ENCODE peak calls at places on chromosomes 11 and 22, in ten cellular contexts. One of them, this sample, is unnamed.

GRCh38 chr22:27966168-27967064 is 47.4 kb upstream of the PITPNB start:
- DNase-seq in AG10803: no peak
- DNase-seq in HCT116: no peak
- DNase-seq in fibroblast of mammary gland: no peak
- DNase-seq in lower leg skin: no peak
- DNase-seq in lung: no peak
- DNase-seq in fibroblast of pulmonary artery: no peak
- DNase-seq in HepG2: no peak
- DNase-seq in fibroblast of lung: no peak
- DNase-seq in left ventricle myocardium inferior: no peak
- DNase-seq in this sample: no peak

GRCh38 chr11:115912484-115912945 is 408.3 kb upstream of the CADM1 start:
- DNase-seq in lung: no peak
- DNase-seq in fibroblast of lung: peak
- DNase-seq in left ventricle myocardium inferior: no peak
- DNase-seq in AG10803: no peak
- DNase-seq in fibroblast of pulmonary artery: no peak
- DNase-seq in lower leg skin: no peak
- DNase-seq in HepG2: no peak
- DNase-seq in HCT116: no peak
- DNase-seq in fibroblast of mammary gland: no peak
- DNase-seq in this sample: no peak

GRCh38 chr11:116513894-116514293 is 258.9 kb downstream of the BUD13 start:
- DNase-seq in AG10803: peak
- DNase-seq in HCT116: peak
- DNase-seq in lung: no peak
- DNase-seq in lower leg skin: peak
- DNase-seq in fibroblast of lung: peak
- DNase-seq in fibroblast of mammary gland: peak
- DNase-seq in fibroblast of pulmonary artery: peak
- DNase-seq in left ventricle myocardium inferior: peak
- DNase-seq in HepG2: peak
- DNase-seq in this sample: peak

GRCh38 chr11:2586091-2586792 is 113.6 kb downstream of the KCNQ1OT1 start:
- DNase-seq in AG10803: no peak
- DNase-seq in fibroblast of pulmonary artery: no peak
- DNase-seq in lower leg skin: peak
- DNase-seq in lung: peak
- DNase-seq in HepG2: no peak
- DNase-seq in fibroblast of mammary gland: no peak
- DNase-seq in HCT116: no peak
- DNase-seq in left ventricle myocardium inferior: peak
- DNase-seq in fibroblast of lung: no peak
- DNase-seq in this sample: no peak

GRCh38 chr11:66598993-66599392 is 6.0 kb downstream of the CCS start:
- DNase-seq in HCT116: no peak
- DNase-seq in AG10803: no peak
- DNase-seq in fibroblast of pulmonary artery: no peak
- DNase-seq in lung: no peak
- DNase-seq in lower leg skin: no peak
- DNase-seq in fibroblast of lung: no peak
- DNase-seq in left ventricle myocardium inferior: no peak
- DNase-seq in fibroblast of mammary gland: no peak
- DNase-seq in HepG2: no peak
- DNase-seq in this sample: no peak

GRCh38 chr11:14620027-14620511 is 23.5 kb upstream of the PDE3B start:
- DNase-seq in AG10803: no peak
- DNase-seq in fibroblast of lung: no peak
- DNase-seq in lower leg skin: no peak
- DNase-seq in HCT116: no peak
- DNase-seq in fibroblast of pulmonary artery: peak
- DNase-seq in HepG2: peak
- DNase-seq in left ventricle myocardium inferior: no peak
- DNase-seq in fibroblast of mammary gland: no peak
- DNase-seq in lung: no peak
- DNase-seq in this sample: no peak

GRCh38 chr11:119284344-119285157 is 32.4 kb downstream of the MCAM start:
- DNase-seq in left ventricle myocardium inferior: no peak
- DNase-seq in AG10803: peak
- DNase-seq in HCT116: peak
- DNase-seq in lower leg skin: no peak
- DNase-seq in lung: no peak
- DNase-seq in fibroblast of pulmonary artery: peak
- DNase-seq in fibroblast of lung: peak
- DNase-seq in fibroblast of mammary gland: peak
- DNase-seq in HepG2: peak
- DNase-seq in this sample: peak

GRCh38 chr11:104238916-104239315 is 75.0 kb upstream of the PDGFD start:
- DNase-seq in AG10803: no peak
- DNase-seq in HCT116: no peak
- DNase-seq in lower leg skin: no peak
- DNase-seq in HepG2: no peak
- DNase-seq in fibroblast of pulmonary artery: no peak
- DNase-seq in fibroblast of lung: no peak
- DNase-seq in lung: no peak
- DNase-seq in fibroblast of mammary gland: no peak
- DNase-seq in left ventricle myocardium inferior: no peak
- DNase-seq in this sample: no peak

GRCh38 chr11:126636911-126637799 is 281.7 kb downstream of the ST3GAL4 start:
- DNase-seq in lung: no peak
- DNase-seq in left ventricle myocardium inferior: no peak
- DNase-seq in fibroblast of pulmonary artery: peak
- DNase-seq in AG10803: peak
- DNase-seq in fibroblast of mammary gland: peak
- DNase-seq in fibroblast of lung: peak
- DNase-seq in lower leg skin: no peak
- DNase-seq in HCT116: no peak
- DNase-seq in HepG2: no peak
- DNase-seq in this sample: peak

GRCh38 chr11:63537293-63538101 is 889 bp downstream of the PLAAT4 start:
- DNase-seq in fibroblast of pulmonary artery: peak
- DNase-seq in left ventricle myocardium inferior: peak
- DNase-seq in lower leg skin: peak
- DNase-seq in lung: peak
- DNase-seq in fibroblast of lung: peak
- DNase-seq in AG10803: peak
- DNase-seq in fibroblast of mammary gland: peak
- DNase-seq in HepG2: no peak
- DNase-seq in HCT116: no peak
- DNase-seq in this sample: peak

GRCh38 chr22:50470491-50470890 is 4.3 kb downstream of the SBF1 start:
- DNase-seq in fibroblast of pulmonary artery: no peak
- DNase-seq in left ventricle myocardium inferior: no peak
- DNase-seq in fibroblast of mammary gland: no peak
- DNase-seq in HepG2: no peak
- DNase-seq in lower leg skin: no peak
- DNase-seq in HCT116: no peak
- DNase-seq in lung: no peak
- DNase-seq in AG10803: no peak
- DNase-seq in fibroblast of lung: no peak
- DNase-seq in this sample: no peak

GRCh38 chr22:50468626-50469025 is 6.2 kb downstream of the SBF1 start:
- DNase-seq in HepG2: no peak
- DNase-seq in AG10803: no peak
- DNase-seq in lung: no peak
- DNase-seq in lower leg skin: no peak
- DNase-seq in HCT116: no peak
- DNase-seq in fibroblast of lung: no peak
- DNase-seq in fibroblast of mammary gland: no peak
- DNase-seq in fibroblast of pulmonary artery: no peak
- DNase-seq in left ventricle myocardium inferior: no peak
- DNase-seq in this sample: no peak

GRCh38 chr22:50467773-50468440 is 6.9 kb downstream of the SBF1 start:
- DNase-seq in HepG2: no peak
- DNase-seq in fibroblast of pulmonary artery: no peak
- DNase-seq in left ventricle myocardium inferior: no peak
- DNase-seq in HCT116: no peak
- DNase-seq in lung: no peak
- DNase-seq in fibroblast of lung: no peak
- DNase-seq in fibroblast of mammary gland: no peak
- DNase-seq in lower leg skin: no peak
- DNase-seq in AG10803: no peak
- DNase-seq in this sample: no peak

GRCh38 chr22:50471197-50471847 is 3.5 kb downstream of the SBF1 start:
- DNase-seq in AG10803: no peak
- DNase-seq in fibroblast of lung: no peak
- DNase-seq in left ventricle myocardium inferior: no peak
- DNase-seq in lung: no peak
- DNase-seq in HCT116: no peak
- DNase-seq in lower leg skin: no peak
- DNase-seq in fibroblast of pulmonary artery: no peak
- DNase-seq in HepG2: no peak
- DNase-seq in fibroblast of mammary gland: no peak
- DNase-seq in this sample: no peak

GRCh38 chr22:50469377-50470305 is 5.2 kb downstream of the SBF1 start:
- DNase-seq in lower leg skin: peak
- DNase-seq in left ventricle myocardium inferior: peak
- DNase-seq in HepG2: no peak
- DNase-seq in fibroblast of lung: peak
- DNase-seq in AG10803: peak
- DNase-seq in HCT116: peak
- DNase-seq in fibroblast of mammary gland: peak
- DNase-seq in fibroblast of pulmonary artery: peak
- DNase-seq in lung: peak
- DNase-seq in this sample: peak
- H3K4me3 ChIP-seq in lower leg skin: no peak
- H3K4me3 ChIP-seq in left ventricle myocardium inferior: no peak
- H3K4me3 ChIP-seq in HepG2: no peak
- H3K4me3 ChIP-seq in fibroblast of lung: no peak
- H3K4me3 ChIP-seq in AG10803: no peak
- H3K4me3 ChIP-seq in HCT116: no peak
- H3K4me3 ChIP-seq in fibroblast of mammary gland: no peak
- H3K4me3 ChIP-seq in fibroblast of pulmonary artery: no peak
- H3K4me3 ChIP-seq in lung: no peak
- H3K4me3 ChIP-seq in this sample: no peak

GRCh38 chr11:36054628-36055027 is 110.8 kb downstream of the LDLRAD3 start:
- DNase-seq in left ventricle myocardium inferior: no peak
- DNase-seq in fibroblast of mammary gland: no peak
- DNase-seq in fibroblast of lung: no peak
- DNase-seq in lower leg skin: no peak
- DNase-seq in lung: no peak
- DNase-seq in HepG2: no peak
- DNase-seq in HCT116: no peak
- DNase-seq in AG10803: no peak
- DNase-seq in fibroblast of pulmonary artery: no peak
- DNase-seq in this sample: no peak

GRCh38 chr11:36057372-36058045 is 113.6 kb downstream of the LDLRAD3 start:
- DNase-seq in fibroblast of pulmonary artery: peak
- DNase-seq in left ventricle myocardium inferior: no peak
- DNase-seq in AG10803: peak
- DNase-seq in HCT116: no peak
- DNase-seq in fibroblast of lung: no peak
- DNase-seq in fibroblast of mammary gland: peak
- DNase-seq in lower leg skin: no peak
- DNase-seq in lung: no peak
- DNase-seq in HepG2: no peak
- DNase-seq in this sample: peak

GRCh38 chr11:36055356-36055755 is 111.5 kb downstream of the LDLRAD3 start:
- DNase-seq in fibroblast of mammary gland: no peak
- DNase-seq in fibroblast of pulmonary artery: no peak
- DNase-seq in HepG2: no peak
- DNase-seq in lower leg skin: no peak
- DNase-seq in left ventricle myocardium inferior: no peak
- DNase-seq in lung: no peak
- DNase-seq in fibroblast of lung: no peak
- DNase-seq in HCT116: no peak
- DNase-seq in AG10803: no peak
- DNase-seq in this sample: no peak

GRCh38 chr11:36053901-36054300 is 110.0 kb downstream of the LDLRAD3 start:
- DNase-seq in HepG2: no peak
- DNase-seq in fibroblast of pulmonary artery: peak
- DNase-seq in fibroblast of mammary gland: no peak
- DNase-seq in lower leg skin: no peak
- DNase-seq in HCT116: no peak
- DNase-seq in lung: no peak
- DNase-seq in fibroblast of lung: no peak
- DNase-seq in left ventricle myocardium inferior: no peak
- DNase-seq in AG10803: no peak
- DNase-seq in this sample: no peak

GRCh38 chr11:36056160-36056751 is 112.4 kb downstream of the LDLRAD3 start:
- DNase-seq in left ventricle myocardium inferior: no peak
- DNase-seq in HepG2: no peak
- DNase-seq in fibroblast of lung: no peak
- DNase-seq in fibroblast of mammary gland: peak
- DNase-seq in lower leg skin: no peak
- DNase-seq in fibroblast of pulmonary artery: peak
- DNase-seq in AG10803: peak
- DNase-seq in HCT116: no peak
- DNase-seq in lung: no peak
- DNase-seq in this sample: peak
- TF ChIP-seq CTCF in left ventricle myocardium inferior: peak
- TF ChIP-seq CTCF in HepG2: peak
- TF ChIP-seq CTCF in fibroblast of lung: peak
- TF ChIP-seq CTCF in fibroblast of mammary gland: peak
- TF ChIP-seq CTCF in lower leg skin: no peak
- TF ChIP-seq CTCF in fibroblast of pulmonary artery: peak
- TF ChIP-seq CTCF in AG10803: peak
- TF ChIP-seq CTCF in HCT116: peak
- TF ChIP-seq CTCF in lung: no peak
- TF ChIP-seq CTCF in this sample: peak

GRCh38 chr11:130315354-130315970 is 745 bp upstream of the ZBTB44 start:
- DNase-seq in fibroblast of mammary gland: no peak
- DNase-seq in left ventricle myocardium inferior: peak
- DNase-seq in lower leg skin: peak
- DNase-seq in HepG2: no peak
- DNase-seq in HCT116: no peak
- DNase-seq in fibroblast of lung: no peak
- DNase-seq in fibroblast of pulmonary artery: no peak
- DNase-seq in AG10803: no peak
- DNase-seq in lung: peak
- DNase-seq in this sample: no peak
- H3K4me3 ChIP-seq in fibroblast of mammary gland: peak
- H3K4me3 ChIP-seq in left ventricle myocardium inferior: peak
- H3K4me3 ChIP-seq in lower leg skin: no peak
- H3K4me3 ChIP-seq in HepG2: no peak
- H3K4me3 ChIP-seq in HCT116: peak
- H3K4me3 ChIP-seq in fibroblast of lung: peak
- H3K4me3 ChIP-seq in fibroblast of pulmonary artery: peak
- H3K4me3 ChIP-seq in AG10803: peak
- H3K4me3 ChIP-seq in lung: no peak
- H3K4me3 ChIP-seq in this sample: peak

DNA sequence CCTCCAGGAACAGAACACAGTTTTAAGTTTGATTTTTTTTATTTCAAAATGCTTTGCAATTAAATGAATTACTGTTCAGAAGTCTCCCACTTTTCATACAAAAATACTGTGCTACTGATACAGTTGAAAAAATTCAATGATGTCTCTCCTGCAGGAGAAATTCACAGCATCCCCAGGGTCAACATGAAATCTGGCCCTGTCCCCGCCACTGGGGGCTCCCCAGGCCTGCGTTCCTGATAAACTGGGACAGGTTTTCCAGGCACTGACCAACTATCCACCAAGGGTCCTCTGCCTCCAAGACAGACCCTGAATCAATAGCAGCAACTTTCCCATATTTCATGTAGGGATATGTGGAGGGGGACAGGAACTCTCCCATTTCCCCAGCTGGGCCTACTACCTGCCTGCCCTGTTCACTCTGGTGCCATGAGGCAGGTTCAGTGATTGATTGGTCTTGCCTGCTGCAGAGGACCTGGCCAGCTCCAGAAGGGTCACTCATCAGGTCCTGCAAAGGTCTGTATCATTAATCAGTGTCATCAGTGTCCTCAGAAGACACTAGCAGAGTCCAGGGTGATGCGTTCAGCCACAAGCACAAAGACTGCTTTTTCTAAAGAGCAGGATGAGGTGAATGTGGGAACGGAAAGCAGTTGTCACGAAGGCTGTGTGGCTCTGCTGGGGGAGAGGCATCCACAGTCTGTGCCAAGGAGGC is 43.4 kb downstream of the PISD start:
- DNase-seq in fibroblast of mammary gland: no peak
- DNase-seq in HepG2: no peak
- DNase-seq in lower leg skin: no peak
- DNase-seq in fibroblast of pulmonary artery: no peak
- DNase-seq in left ventricle myocardium inferior: no peak
- DNase-seq in fibroblast of lung: no peak
- DNase-seq in AG10803: no peak
- DNase-seq in HCT116: no peak
- DNase-seq in lung: no peak
- DNase-seq in this sample: no peak
- TF ChIP-seq CTCF in fibroblast of mammary gland: no peak
- TF ChIP-seq CTCF in HepG2: no peak
- TF ChIP-seq CTCF in lower leg skin: no peak
- TF ChIP-seq CTCF in fibroblast of pulmonary artery: no peak
- TF ChIP-seq CTCF in left ventricle myocardium inferior: no peak
- TF ChIP-seq CTCF in fibroblast of lung: no peak
- TF ChIP-seq CTCF in AG10803: no peak
- TF ChIP-seq CTCF in HCT116: peak
- TF ChIP-seq CTCF in lung: no peak
- TF ChIP-seq CTCF in this sample: no peak